ENCODE peak calls at places on chromosomes 12 and 14, in five cellular contexts. J is SJCRH30, D is fibroblast of lung, T is hepatic stellate cell, V is Calu3. R is an unnamed sample.

GRCh38 chr14:20632831-20633771 is 8.4 kb downstream of the OR6S1 start:
- DNase-seq in D (peak; percentile 82), J (peak; percentile 21), V (peak; percentile 69), T (peak; percentile 69), R (peak; percentile 68)

GRCh38 chr12:14840616-14841015 is 2.7 kb downstream of the ART4 start:
- DNase-seq in T (no peak), D (no peak), J (no peak), V (no peak), R (no peak)

GRCh38 chr12:70606001-70606400 is 31.2 kb downstream of the PTPRB start:
- DNase-seq in D (peak; percentile 61), T (no peak), J (no peak), V (no peak), R (no peak)

GRCh38 chr12:30417697-30418231 is 277.9 kb downstream of the IPO8 start:
- DNase-seq in V (no peak), T (peak; percentile 22), J (peak; percentile 49), D (peak; percentile 99), R (no peak)

GRCh38 chr12:121668750-121669524 is 517 bp downstream of the MORN3 start:
- DNase-seq in T (peak; percentile 46), J (peak; percentile 62), D (peak; percentile 13), V (peak; percentile 63), R (no peak)

GRCh38 chr14:50318031-50318626 is 6.0 kb downstream of the DMAC2L start:
- DNase-seq in D (peak; percentile 38), T (peak; percentile 40), V (no peak), J (no peak), R (no peak)

GRCh38 chr14:93286212-93286890 is 46.5 kb downstream of the BTBD7 start:
- DNase-seq in T (no peak), J (no peak), V (peak; percentile 14), D (peak; percentile 86), R (no peak)

GRCh38 chr12:106140223-106140986 is 1.7 kb upstream of the NUAK1 start:
- DNase-seq in V (no peak), D (no peak), T (no peak), J (no peak), R (no peak)

GRCh38 chr12:46901464-46902205 is 75.8 kb upstream of the SLC38A4 start:
- DNase-seq in D (no peak), V (no peak), T (no peak), J (no peak), R (no peak)

GRCh38 chr12:132346496-132347470 is 17.4 kb upstream of the GALNT9 start:
- DNase-seq in J (no peak), D (no peak), T (no peak), V (no peak), R (no peak)

GRCh38 chr12:5685935-5686334 is 254.0 kb downstream of the NTF3 start:
- DNase-seq in D (no peak), V (no peak), J (no peak), T (no peak), R (no peak)

GRCh38 chr12:130665753-130666152 is 50.3 kb downstream of the RIMBP2 start:
- DNase-seq in T (no peak), V (no peak), D (no peak), J (no peak), R (no peak)

GRCh38 chr12:89448526-89448925 is 76.1 kb downstream of the GALNT4 start:
- DNase-seq in D (no peak), T (no peak), V (no peak), J (no peak), R (no peak)

GRCh38 chr14:79584679-79585078 is 626.6 kb downstream of the DIO2 start:
- DNase-seq in T (peak; percentile 33), D (peak; percentile 97), J (no peak), V (peak; percentile 1), R (no peak)

GRCh38 chr12:4024701-4025419 is 151.7 kb upstream of the PARP11 start:
- DNase-seq in D (no peak), V (no peak), J (no peak), T (no peak), R (no peak)

GRCh38 chr12:104183443-104183842 is 32.1 kb upstream of the TXNRD1 start:
- DNase-seq in V (no peak), D (no peak), T (no peak), J (no peak), R (no peak)

GRCh38 chr12:17108877-17109520 is 503.0 kb upstream of the LMO3 start:
- DNase-seq in T (no peak), J (peak; percentile 62), D (peak; percentile 40), V (no peak), R (no peak)

R was measured in colonic mucosa.